ENCODE peak calls at places on chromosomes 7 and 10, in six cellular contexts. H, E, B, Z, Q and L are unnamed samples.
A peak's percentile ranks its signal among the peaks of the same experiment; 100 is the strongest.

GRCh38 chr10:28661035-28661434 is 16.3 kb upstream of the BAMBI start:
- DNase-seq in H (no peak), E (peak; percentile 88), B (peak; percentile 79), Z (peak; percentile 45), Q (no peak), L (peak; percentile 41)

GRCh38 chr7:44189993-44190872 is 994 bp upstream of the GCK start:
- DNase-seq in H (no peak), E (no peak), B (no peak), Z (no peak), Q (no peak), L (no peak)

GRCh38 chr7:3404490-3404889 is 103.4 kb downstream of the SDK1 start:
- DNase-seq in H (no peak), E (peak; percentile 57), B (peak; percentile 75), Z (peak; percentile 24), Q (no peak), L (peak; percentile 12)

GRCh38 chr7:94028768-94029167 is 24.6 kb upstream of the BET1 start:
- DNase-seq in H (peak; percentile 31), E (no peak), B (peak; percentile 82), Z (no peak), Q (no peak), L (peak; percentile 4)

GRCh38 chr10:43089519-43089918 is 12.7 kb downstream of the RET start:
- DNase-seq in H (no peak), E (no peak), B (no peak), Z (no peak), Q (no peak), L (no peak)

GRCh38 chr7:111172573-111172972 is 81.6 kb downstream of the LRRN3 start:
- DNase-seq in H (no peak), E (no peak), B (peak; percentile 17), Z (no peak), Q (no peak), L (no peak)

GRCh38 chr10:137606-138005 is 2.4 kb downstream of the ZMYND11 start:
- DNase-seq in H (no peak), E (no peak), B (peak; percentile 20), Z (no peak), Q (no peak), L (no peak)

GRCh38 chr7:31327071-31327470 is 13.5 kb downstream of the NEUROD6 start:
- DNase-seq in H (no peak), E (peak; percentile 1), B (no peak), Z (peak; percentile 1), Q (peak; percentile 64), L (no peak)

GRCh38 chr10:8665322-8665721 is 610.8 kb downstream of the GATA3 start:
- DNase-seq in H (no peak), E (no peak), B (no peak), Z (no peak), Q (no peak), L (no peak)

GRCh38 chr7:36315309-36315948 is 74.2 kb upstream of the ANLN start:
- DNase-seq in H (no peak), E (no peak), B (no peak), Z (no peak), Q (no peak), L (no peak)

GRCh38 chr7:80781561-80781979 is 137.3 kb downstream of the SEMA3C start:
- DNase-seq in H (no peak), E (peak; percentile 65), B (peak; percentile 70), Z (peak; percentile 96), Q (no peak), L (peak; percentile 43)

GRCh38 chr10:48247680-48248079 is 26.8 kb downstream of the FRMPD2 start:
- DNase-seq in H (no peak), E (no peak), B (no peak), Z (no peak), Q (no peak), L (no peak)

GRCh38 chr10:114207349-114207748 is 28.2 kb downstream of the TDRD1 start:
- DNase-seq in H (peak; percentile 12), E (no peak), B (no peak), Z (no peak), Q (no peak), L (no peak)

GRCh38 chr10:6180480-6181110 is 22.1 kb upstream of the PFKFB3 start:
- DNase-seq in H (no peak), E (no peak), B (no peak), Z (no peak), Q (no peak), L (no peak)

GRCh38 chr7:132292803-132293202 is 283.5 kb downstream of the PLXNA4 start:
- DNase-seq in H (no peak), E (peak; percentile 8), B (no peak), Z (peak; percentile 35), Q (no peak), L (no peak)

GRCh38 chr10:123569436-123570010 is 96.6 kb upstream of the GPR26 start:
- DNase-seq in H (no peak), E (no peak), B (no peak), Z (no peak), Q (no peak), L (no peak)

GRCh38 chr10:86363184-86363832 is 3.3 kb downstream of the GRID1 start:
- DNase-seq in H (no peak), E (no peak), B (no peak), Z (no peak), Q (peak; percentile 13), L (no peak)

GRCh38 chr7:25314729-25315267 is 86.5 kb upstream of the NPVF start:
- DNase-seq in H (no peak), E (no peak), B (peak; percentile 9), Z (no peak), Q (no peak), L (no peak)

GRCh38 chr7:23487670-23488069 is 17.4 kb upstream of the IGF2BP3 start:
- DNase-seq in H (no peak), E (no peak), B (no peak), Z (no peak), Q (no peak), L (no peak)

GRCh38 chr7:49852619-49853462 is 79.4 kb downstream of the VWC2 start:
- DNase-seq in H (peak; percentile 64), E (peak; percentile 50), B (peak; percentile 38), Z (peak; percentile 49), Q (peak; percentile 49), L (peak; percentile 14)

GRCh38 chr7:46695045-46695708 is 774.1 kb upstream of the IGFBP3 start:
- DNase-seq in H (no peak), E (no peak), B (no peak), Z (no peak), Q (no peak), L (no peak)

GRCh38 chr7:66627876-66628360 is 763 bp upstream of the KCTD7 start:
- DNase-seq in H (no peak), E (no peak), B (peak; percentile 79), Z (no peak), Q (peak; percentile 71), L (no peak)

GRCh38 chr10:26725837-26726727 is 28.6 kb downstream of the PDSS1 start:
- DNase-seq in H (peak; percentile 64), E (no peak), B (peak; percentile 71), Z (peak; percentile 72), Q (no peak), L (peak; percentile 47)

GRCh38 chr10:4984223-4984622 is 19.4 kb downstream of the AKR1C2 start:
- DNase-seq in H (no peak), E (no peak), B (no peak), Z (no peak), Q (no peak), L (no peak)

GRCh38 chr10:4980793-4981192 is 17.6 kb downstream of the AKR1C1 start:
- DNase-seq in H (no peak), E (no peak), B (no peak), Z (no peak), Q (no peak), L (no peak)

GRCh38 chr10:4982764-4983226 is 19.6 kb downstream of the AKR1C1 start:
- DNase-seq in H (no peak), E (no peak), B (peak; percentile 74), Z (no peak), Q (no peak), L (no peak)

GRCh38 chr10:4983615-4984216 is 19.9 kb downstream of the AKR1C2 start:
- DNase-seq in H (no peak), E (no peak), B (no peak), Z (no peak), Q (no peak), L (no peak)

GRCh38 chr10:4981722-4982471 is 18.7 kb downstream of the AKR1C1 start:
- DNase-seq in H (peak; percentile 65), E (no peak), B (peak; percentile 67), Z (peak; percentile 4), Q (peak; percentile 91), L (no peak)
- TF ChIP-seq CTCF in H (peak; percentile 49), E (peak; percentile 54), B (peak; percentile 44), Z (peak; percentile 37), Q (peak; percentile 84), L (peak; percentile 26)

GRCh38 chr7:99997545-99998137 is 17.8 kb upstream of the ZKSCAN1 start:
- DNase-seq in H (peak; percentile 83), E (no peak), B (peak; percentile 22), Z (no peak), Q (peak; percentile 82), L (no peak)
- TF ChIP-seq CTCF in H (peak; percentile 8), E (peak; percentile 44), B (no peak), Z (no peak), Q (peak; percentile 33), L (peak; percentile 9)

GRCh38 chr7:104861729-104862128 is 152.3 kb upstream of the KMT2E start:
- DNase-seq in H (no peak), E (no peak), B (no peak), Z (no peak), Q (no peak), L (no peak)

GRCh38 chr7:104859754-104860426 is 154.1 kb upstream of the KMT2E start:
- DNase-seq in H (no peak), E (no peak), B (no peak), Z (no peak), Q (no peak), L (no peak)

GRCh38 chr7:104857458-104858425 is 156.3 kb upstream of the KMT2E start:
- DNase-seq in H (peak; percentile 49), E (no peak), B (no peak), Z (no peak), Q (no peak), L (no peak)

DNA sequence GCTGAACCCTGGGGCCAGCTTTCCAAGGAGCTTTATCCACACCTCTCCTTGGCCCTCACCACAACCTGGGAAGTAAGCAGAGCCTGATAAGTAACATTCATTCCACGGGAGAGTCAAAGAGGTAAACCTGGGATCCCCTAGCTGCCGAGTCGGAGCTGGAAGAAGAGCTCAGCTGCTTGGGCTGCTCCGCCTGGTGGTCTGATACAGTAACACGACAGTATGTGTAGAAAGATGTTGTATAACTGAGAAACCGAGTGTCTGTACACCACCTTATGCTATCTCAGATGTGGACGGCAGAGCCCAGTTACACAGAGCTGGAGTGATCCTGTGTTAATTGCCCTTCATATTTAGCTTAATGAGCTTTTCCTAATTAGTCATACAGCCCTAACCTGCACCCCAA is 151.3 kb upstream of the KMT2E start:
- DNase-seq in H (no peak), E (peak; percentile 5), B (no peak), Z (no peak), Q (peak; percentile 41), L (no peak)
- TF ChIP-seq CTCF in H (peak; percentile 8), E (peak; percentile 58), B (peak; percentile 42), Z (peak; percentile 16), Q (peak; percentile 58), L (peak; percentile 10)

GRCh38 chr10:1605121-1605520 is 132.2 kb downstream of the ADARB2 start:
- DNase-seq in H (no peak), E (no peak), B (no peak), Z (no peak), Q (no peak), L (no peak)
- TF ChIP-seq CTCF in H (no peak), E (no peak), B (no peak), Z (no peak), Q (no peak), L (no peak)

GRCh38 chr10:35501923-35502322 is 103.2 kb upstream of the GJD4 start:
- DNase-seq in H (no peak), E (no peak), B (no peak), Z (no peak), Q (no peak), L (no peak)
- TF ChIP-seq CTCF in H (peak; percentile 18), E (peak; percentile 41), B (peak; percentile 14), Z (peak; percentile 23), Q (peak; percentile 26), L (no peak)